ENCODE peak calls at places on chromosomes 13 and 19, in eight cellular contexts. One of them, this sample, is unnamed.

GRCh38 chr13:67466569-67466968 is 236.4 kb upstream of the PCDH9 start:
- DNase-seq in HTR-8/SVneo: no peak
- DNase-seq in stimulated activated CD8-positive, alpha-beta memory T cell treated with anti-CD3 and anti-CD28 coated beads, Interleukin-12 subunit alpha, Interleukin-12 subunit beta, amount 100 ng/mL, for 1 hour: no peak
- DNase-seq in retina: no peak
- DNase-seq in IMR-90: no peak
- DNase-seq in stimulated activated CD4-positive, alpha-beta T cell treated with anti-CD3 and anti-CD28 coated beads, Interleukin-15, amount 100 ng/mL, for 1 hour: no peak
- DNase-seq in spleen: no peak
- DNase-seq in activated gamma-delta T cell treated with Interleukin-2 at 50 U/mL for 16 hours: no peak
- DNase-seq in this sample: no peak

GRCh38 chr13:52760078-52760477 is 20.5 kb upstream of the CNMD start:
- DNase-seq in stimulated activated CD8-positive, alpha-beta memory T cell treated with anti-CD3 and anti-CD28 coated beads, Interleukin-12 subunit alpha, Interleukin-12 subunit beta, amount 100 ng/mL, for 1 hour: no peak
- DNase-seq in activated gamma-delta T cell treated with Interleukin-2 at 50 U/mL for 16 hours: no peak
- DNase-seq in HTR-8/SVneo: no peak
- DNase-seq in IMR-90: no peak
- DNase-seq in spleen: no peak
- DNase-seq in retina: no peak
- DNase-seq in stimulated activated CD4-positive, alpha-beta T cell treated with anti-CD3 and anti-CD28 coated beads, Interleukin-15, amount 100 ng/mL, for 1 hour: no peak
- DNase-seq in this sample: no peak

GRCh38 chr19:47391510-47392223 is 27.7 kb downstream of the MEIS3 start:
- DNase-seq in IMR-90: peak; percentile 66
- DNase-seq in HTR-8/SVneo: peak; percentile 80
- DNase-seq in stimulated activated CD4-positive, alpha-beta T cell treated with anti-CD3 and anti-CD28 coated beads, Interleukin-15, amount 100 ng/mL, for 1 hour: peak; percentile 75
- DNase-seq in stimulated activated CD8-positive, alpha-beta memory T cell treated with anti-CD3 and anti-CD28 coated beads, Interleukin-12 subunit alpha, Interleukin-12 subunit beta, amount 100 ng/mL, for 1 hour: peak; percentile 71
- DNase-seq in spleen: peak; percentile 94
- DNase-seq in retina: peak; percentile 79
- DNase-seq in activated gamma-delta T cell treated with Interleukin-2 at 50 U/mL for 16 hours: peak; percentile 83
- DNase-seq in this sample: peak; percentile 59

GRCh38 chr19:42254083-42254849 is 662 bp downstream of the ERF start:
- DNase-seq in spleen: peak; percentile 95
- DNase-seq in stimulated activated CD4-positive, alpha-beta T cell treated with anti-CD3 and anti-CD28 coated beads, Interleukin-15, amount 100 ng/mL, for 1 hour: peak; percentile 72
- DNase-seq in IMR-90: peak; percentile 32
- DNase-seq in retina: peak; percentile 82
- DNase-seq in HTR-8/SVneo: no peak
- DNase-seq in activated gamma-delta T cell treated with Interleukin-2 at 50 U/mL for 16 hours: peak; percentile 74
- DNase-seq in stimulated activated CD8-positive, alpha-beta memory T cell treated with anti-CD3 and anti-CD28 coated beads, Interleukin-12 subunit alpha, Interleukin-12 subunit beta, amount 100 ng/mL, for 1 hour: peak; percentile 68
- DNase-seq in this sample: peak; percentile 58

GRCh38 chr13:49206641-49207040 is 13.5 kb upstream of the MLNR start:
- DNase-seq in activated gamma-delta T cell treated with Interleukin-2 at 50 U/mL for 16 hours: no peak
- DNase-seq in IMR-90: no peak
- DNase-seq in stimulated activated CD8-positive, alpha-beta memory T cell treated with anti-CD3 and anti-CD28 coated beads, Interleukin-12 subunit alpha, Interleukin-12 subunit beta, amount 100 ng/mL, for 1 hour: no peak
- DNase-seq in HTR-8/SVneo: no peak
- DNase-seq in spleen: no peak
- DNase-seq in retina: no peak
- DNase-seq in stimulated activated CD4-positive, alpha-beta T cell treated with anti-CD3 and anti-CD28 coated beads, Interleukin-15, amount 100 ng/mL, for 1 hour: no peak
- DNase-seq in this sample: no peak

GRCh38 chr13:111474136-111475002 is 153.9 kb downstream of the TEX29 start:
- DNase-seq in IMR-90: peak; percentile 35
- DNase-seq in retina: peak; percentile 74
- DNase-seq in stimulated activated CD4-positive, alpha-beta T cell treated with anti-CD3 and anti-CD28 coated beads, Interleukin-15, amount 100 ng/mL, for 1 hour: no peak
- DNase-seq in spleen: no peak
- DNase-seq in stimulated activated CD8-positive, alpha-beta memory T cell treated with anti-CD3 and anti-CD28 coated beads, Interleukin-12 subunit alpha, Interleukin-12 subunit beta, amount 100 ng/mL, for 1 hour: no peak
- DNase-seq in activated gamma-delta T cell treated with Interleukin-2 at 50 U/mL for 16 hours: no peak
- DNase-seq in HTR-8/SVneo: peak; percentile 57
- DNase-seq in this sample: peak; percentile 47

GRCh38 chr19:10891360-10892108 is 20.2 kb downstream of the CARM1 start:
- DNase-seq in IMR-90: no peak
- DNase-seq in HTR-8/SVneo: no peak
- DNase-seq in stimulated activated CD4-positive, alpha-beta T cell treated with anti-CD3 and anti-CD28 coated beads, Interleukin-15, amount 100 ng/mL, for 1 hour: no peak
- DNase-seq in stimulated activated CD8-positive, alpha-beta memory T cell treated with anti-CD3 and anti-CD28 coated beads, Interleukin-12 subunit alpha, Interleukin-12 subunit beta, amount 100 ng/mL, for 1 hour: no peak
- DNase-seq in retina: no peak
- DNase-seq in spleen: no peak
- DNase-seq in activated gamma-delta T cell treated with Interleukin-2 at 50 U/mL for 16 hours: no peak
- DNase-seq in this sample: no peak

GRCh38 chr13:26184791-26185250 is 37.3 kb downstream of the RNF6 start:
- DNase-seq in retina: peak; percentile 71
- DNase-seq in IMR-90: peak; percentile 74
- DNase-seq in activated gamma-delta T cell treated with Interleukin-2 at 50 U/mL for 16 hours: peak; percentile 70
- DNase-seq in stimulated activated CD8-positive, alpha-beta memory T cell treated with anti-CD3 and anti-CD28 coated beads, Interleukin-12 subunit alpha, Interleukin-12 subunit beta, amount 100 ng/mL, for 1 hour: peak; percentile 46
- DNase-seq in HTR-8/SVneo: peak; percentile 45
- DNase-seq in spleen: peak; percentile 81
- DNase-seq in stimulated activated CD4-positive, alpha-beta T cell treated with anti-CD3 and anti-CD28 coated beads, Interleukin-15, amount 100 ng/mL, for 1 hour: peak; percentile 31
- DNase-seq in this sample: peak; percentile 62

GRCh38 chr19:42412223-42412622 is 15.0 kb downstream of the LIPE start:
- DNase-seq in stimulated activated CD4-positive, alpha-beta T cell treated with anti-CD3 and anti-CD28 coated beads, Interleukin-15, amount 100 ng/mL, for 1 hour: no peak
- DNase-seq in HTR-8/SVneo: peak; percentile 46
- DNase-seq in IMR-90: no peak
- DNase-seq in spleen: no peak
- DNase-seq in activated gamma-delta T cell treated with Interleukin-2 at 50 U/mL for 16 hours: no peak
- DNase-seq in retina: no peak
- DNase-seq in stimulated activated CD8-positive, alpha-beta memory T cell treated with anti-CD3 and anti-CD28 coated beads, Interleukin-12 subunit alpha, Interleukin-12 subunit beta, amount 100 ng/mL, for 1 hour: no peak
- DNase-seq in this sample: no peak

GRCh38 chr13:112977091-112977490 is 8.1 kb downstream of the MCF2L start:
- DNase-seq in spleen: no peak
- DNase-seq in HTR-8/SVneo: no peak
- DNase-seq in stimulated activated CD8-positive, alpha-beta memory T cell treated with anti-CD3 and anti-CD28 coated beads, Interleukin-12 subunit alpha, Interleukin-12 subunit beta, amount 100 ng/mL, for 1 hour: no peak
- DNase-seq in activated gamma-delta T cell treated with Interleukin-2 at 50 U/mL for 16 hours: no peak
- DNase-seq in stimulated activated CD4-positive, alpha-beta T cell treated with anti-CD3 and anti-CD28 coated beads, Interleukin-15, amount 100 ng/mL, for 1 hour: no peak
- DNase-seq in retina: no peak
- DNase-seq in IMR-90: no peak
- DNase-seq in this sample: no peak

GRCh38 chr19:6440905-6441304 is 7.3 kb upstream of the SLC25A41 start:
- DNase-seq in stimulated activated CD4-positive, alpha-beta T cell treated with anti-CD3 and anti-CD28 coated beads, Interleukin-15, amount 100 ng/mL, for 1 hour: no peak
- DNase-seq in IMR-90: no peak
- DNase-seq in HTR-8/SVneo: no peak
- DNase-seq in activated gamma-delta T cell treated with Interleukin-2 at 50 U/mL for 16 hours: no peak
- DNase-seq in spleen: no peak
- DNase-seq in stimulated activated CD8-positive, alpha-beta memory T cell treated with anti-CD3 and anti-CD28 coated beads, Interleukin-12 subunit alpha, Interleukin-12 subunit beta, amount 100 ng/mL, for 1 hour: no peak
- DNase-seq in retina: no peak
- DNase-seq in this sample: no peak

GRCh38 chr19:3405261-3405653 is 38.9 kb downstream of the NFIC start:
- DNase-seq in retina: no peak
- DNase-seq in stimulated activated CD4-positive, alpha-beta T cell treated with anti-CD3 and anti-CD28 coated beads, Interleukin-15, amount 100 ng/mL, for 1 hour: no peak
- DNase-seq in stimulated activated CD8-positive, alpha-beta memory T cell treated with anti-CD3 and anti-CD28 coated beads, Interleukin-12 subunit alpha, Interleukin-12 subunit beta, amount 100 ng/mL, for 1 hour: no peak
- DNase-seq in spleen: no peak
- DNase-seq in activated gamma-delta T cell treated with Interleukin-2 at 50 U/mL for 16 hours: no peak
- DNase-seq in IMR-90: no peak
- DNase-seq in HTR-8/SVneo: no peak
- DNase-seq in this sample: no peak

GRCh38 chr13:112177459-112177858 is 110.5 kb downstream of the SOX1 start:
- DNase-seq in stimulated activated CD4-positive, alpha-beta T cell treated with anti-CD3 and anti-CD28 coated beads, Interleukin-15, amount 100 ng/mL, for 1 hour: no peak
- DNase-seq in spleen: no peak
- DNase-seq in IMR-90: no peak
- DNase-seq in HTR-8/SVneo: no peak
- DNase-seq in retina: no peak
- DNase-seq in activated gamma-delta T cell treated with Interleukin-2 at 50 U/mL for 16 hours: no peak
- DNase-seq in stimulated activated CD8-positive, alpha-beta memory T cell treated with anti-CD3 and anti-CD28 coated beads, Interleukin-12 subunit alpha, Interleukin-12 subunit beta, amount 100 ng/mL, for 1 hour: no peak
- DNase-seq in this sample: no peak

GRCh38 chr19:54245936-54246335 is 3.3 kb upstream of the LILRA6 start:
- DNase-seq in activated gamma-delta T cell treated with Interleukin-2 at 50 U/mL for 16 hours: no peak
- DNase-seq in IMR-90: no peak
- DNase-seq in stimulated activated CD8-positive, alpha-beta memory T cell treated with anti-CD3 and anti-CD28 coated beads, Interleukin-12 subunit alpha, Interleukin-12 subunit beta, amount 100 ng/mL, for 1 hour: no peak
- DNase-seq in stimulated activated CD4-positive, alpha-beta T cell treated with anti-CD3 and anti-CD28 coated beads, Interleukin-15, amount 100 ng/mL, for 1 hour: no peak
- DNase-seq in HTR-8/SVneo: no peak
- DNase-seq in retina: no peak
- DNase-seq in spleen: no peak
- DNase-seq in this sample: no peak

GRCh38 chr19:56301886-56302620 is 12.6 kb downstream of the ZSCAN5A start:
- DNase-seq in stimulated activated CD8-positive, alpha-beta memory T cell treated with anti-CD3 and anti-CD28 coated beads, Interleukin-12 subunit alpha, Interleukin-12 subunit beta, amount 100 ng/mL, for 1 hour: no peak
- DNase-seq in IMR-90: no peak
- DNase-seq in HTR-8/SVneo: no peak
- DNase-seq in retina: no peak
- DNase-seq in stimulated activated CD4-positive, alpha-beta T cell treated with anti-CD3 and anti-CD28 coated beads, Interleukin-15, amount 100 ng/mL, for 1 hour: no peak
- DNase-seq in activated gamma-delta T cell treated with Interleukin-2 at 50 U/mL for 16 hours: no peak
- DNase-seq in spleen: no peak
- DNase-seq in this sample: no peak

GRCh38 chr13:111861766-111862366 is 205.1 kb upstream of the SOX1 start:
- DNase-seq in retina: no peak
- DNase-seq in activated gamma-delta T cell treated with Interleukin-2 at 50 U/mL for 16 hours: no peak
- DNase-seq in stimulated activated CD4-positive, alpha-beta T cell treated with anti-CD3 and anti-CD28 coated beads, Interleukin-15, amount 100 ng/mL, for 1 hour: no peak
- DNase-seq in HTR-8/SVneo: no peak
- DNase-seq in stimulated activated CD8-positive, alpha-beta memory T cell treated with anti-CD3 and anti-CD28 coated beads, Interleukin-12 subunit alpha, Interleukin-12 subunit beta, amount 100 ng/mL, for 1 hour: no peak
- DNase-seq in spleen: no peak
- DNase-seq in IMR-90: no peak
- DNase-seq in this sample: no peak

GRCh38 chr13:21069561-21070004 is 8.2 kb upstream of the LATS2 start:
- DNase-seq in spleen: no peak
- DNase-seq in stimulated activated CD4-positive, alpha-beta T cell treated with anti-CD3 and anti-CD28 coated beads, Interleukin-15, amount 100 ng/mL, for 1 hour: no peak
- DNase-seq in activated gamma-delta T cell treated with Interleukin-2 at 50 U/mL for 16 hours: no peak
- DNase-seq in stimulated activated CD8-positive, alpha-beta memory T cell treated with anti-CD3 and anti-CD28 coated beads, Interleukin-12 subunit alpha, Interleukin-12 subunit beta, amount 100 ng/mL, for 1 hour: no peak
- DNase-seq in IMR-90: peak; percentile 99
- DNase-seq in retina: no peak
- DNase-seq in HTR-8/SVneo: peak; percentile 67
- DNase-seq in this sample: peak; percentile 81

GRCh38 chr19:38900816-38901215 is 1.0 kb downstream of the NFKBIB start:
- DNase-seq in retina: no peak
- DNase-seq in stimulated activated CD8-positive, alpha-beta memory T cell treated with anti-CD3 and anti-CD28 coated beads, Interleukin-12 subunit alpha, Interleukin-12 subunit beta, amount 100 ng/mL, for 1 hour: no peak
- DNase-seq in HTR-8/SVneo: no peak
- DNase-seq in activated gamma-delta T cell treated with Interleukin-2 at 50 U/mL for 16 hours: no peak
- DNase-seq in stimulated activated CD4-positive, alpha-beta T cell treated with anti-CD3 and anti-CD28 coated beads, Interleukin-15, amount 100 ng/mL, for 1 hour: no peak
- DNase-seq in spleen: no peak
- DNase-seq in IMR-90: no peak
- DNase-seq in this sample: no peak

GRCh38 chr19:54418030-54418929 is 3.0 kb downstream of the TTYH1 start:
- DNase-seq in HTR-8/SVneo: no peak
- DNase-seq in stimulated activated CD4-positive, alpha-beta T cell treated with anti-CD3 and anti-CD28 coated beads, Interleukin-15, amount 100 ng/mL, for 1 hour: no peak
- DNase-seq in spleen: peak; percentile 77
- DNase-seq in retina: peak; percentile 66
- DNase-seq in stimulated activated CD8-positive, alpha-beta memory T cell treated with anti-CD3 and anti-CD28 coated beads, Interleukin-12 subunit alpha, Interleukin-12 subunit beta, amount 100 ng/mL, for 1 hour: no peak
- DNase-seq in activated gamma-delta T cell treated with Interleukin-2 at 50 U/mL for 16 hours: no peak
- DNase-seq in IMR-90: peak; percentile 19
- DNase-seq in this sample: no peak

GRCh38 chr19:11767633-11768133 is 883 bp downstream of the ZNF441 start:
- DNase-seq in stimulated activated CD4-positive, alpha-beta T cell treated with anti-CD3 and anti-CD28 coated beads, Interleukin-15, amount 100 ng/mL, for 1 hour: no peak
- DNase-seq in spleen: peak; percentile 85
- DNase-seq in HTR-8/SVneo: peak; percentile 32
- DNase-seq in activated gamma-delta T cell treated with Interleukin-2 at 50 U/mL for 16 hours: no peak
- DNase-seq in IMR-90: peak; percentile 37
- DNase-seq in retina: peak; percentile 68
- DNase-seq in stimulated activated CD8-positive, alpha-beta memory T cell treated with anti-CD3 and anti-CD28 coated beads, Interleukin-12 subunit alpha, Interleukin-12 subunit beta, amount 100 ng/mL, for 1 hour: no peak
- DNase-seq in this sample: no peak

GRCh38 chr19:8210660-8211101 is 1.5 kb downstream of the CERS4 start:
- DNase-seq in spleen: no peak
- DNase-seq in stimulated activated CD8-positive, alpha-beta memory T cell treated with anti-CD3 and anti-CD28 coated beads, Interleukin-12 subunit alpha, Interleukin-12 subunit beta, amount 100 ng/mL, for 1 hour: no peak
- DNase-seq in activated gamma-delta T cell treated with Interleukin-2 at 50 U/mL for 16 hours: no peak
- DNase-seq in stimulated activated CD4-positive, alpha-beta T cell treated with anti-CD3 and anti-CD28 coated beads, Interleukin-15, amount 100 ng/mL, for 1 hour: no peak
- DNase-seq in HTR-8/SVneo: no peak
- DNase-seq in retina: no peak
- DNase-seq in IMR-90: no peak
- DNase-seq in this sample: no peak

GRCh38 chr13:45683701-45684100 is 18.4 kb upstream of the CBY2 start:
- DNase-seq in activated gamma-delta T cell treated with Interleukin-2 at 50 U/mL for 16 hours: no peak
- DNase-seq in HTR-8/SVneo: no peak
- DNase-seq in IMR-90: no peak
- DNase-seq in stimulated activated CD8-positive, alpha-beta memory T cell treated with anti-CD3 and anti-CD28 coated beads, Interleukin-12 subunit alpha, Interleukin-12 subunit beta, amount 100 ng/mL, for 1 hour: no peak
- DNase-seq in spleen: no peak
- DNase-seq in retina: no peak
- DNase-seq in stimulated activated CD4-positive, alpha-beta T cell treated with anti-CD3 and anti-CD28 coated beads, Interleukin-15, amount 100 ng/mL, for 1 hour: no peak
- DNase-seq in this sample: no peak

GRCh38 chr19:6412111-6412999 is 12.3 kb downstream of the KHSRP start:
- DNase-seq in HTR-8/SVneo: no peak
- DNase-seq in spleen: no peak
- DNase-seq in IMR-90: no peak
- DNase-seq in stimulated activated CD8-positive, alpha-beta memory T cell treated with anti-CD3 and anti-CD28 coated beads, Interleukin-12 subunit alpha, Interleukin-12 subunit beta, amount 100 ng/mL, for 1 hour: no peak
- DNase-seq in stimulated activated CD4-positive, alpha-beta T cell treated with anti-CD3 and anti-CD28 coated beads, Interleukin-15, amount 100 ng/mL, for 1 hour: peak; percentile 41
- DNase-seq in retina: peak; percentile 52
- DNase-seq in activated gamma-delta T cell treated with Interleukin-2 at 50 U/mL for 16 hours: peak; percentile 44
- DNase-seq in this sample: peak; percentile 19

GRCh38 chr19:19214892-19215291 is 3.1 kb downstream of the NCAN start:
- DNase-seq in stimulated activated CD4-positive, alpha-beta T cell treated with anti-CD3 and anti-CD28 coated beads, Interleukin-15, amount 100 ng/mL, for 1 hour: no peak
- DNase-seq in activated gamma-delta T cell treated with Interleukin-2 at 50 U/mL for 16 hours: no peak
- DNase-seq in spleen: no peak
- DNase-seq in retina: peak; percentile 69
- DNase-seq in HTR-8/SVneo: peak; percentile 66
- DNase-seq in IMR-90: peak; percentile 39
- DNase-seq in stimulated activated CD8-positive, alpha-beta memory T cell treated with anti-CD3 and anti-CD28 coated beads, Interleukin-12 subunit alpha, Interleukin-12 subunit beta, amount 100 ng/mL, for 1 hour: no peak
- DNase-seq in this sample: peak; percentile 61

GRCh38 chr19:38729653-38730469 is 14.4 kb downstream of the CAPN12 start:
- DNase-seq in IMR-90: peak; percentile 44
- DNase-seq in retina: peak; percentile 71
- DNase-seq in stimulated activated CD4-positive, alpha-beta T cell treated with anti-CD3 and anti-CD28 coated beads, Interleukin-15, amount 100 ng/mL, for 1 hour: peak; percentile 72
- DNase-seq in HTR-8/SVneo: peak; percentile 54
- DNase-seq in activated gamma-delta T cell treated with Interleukin-2 at 50 U/mL for 16 hours: peak; percentile 77
- DNase-seq in spleen: peak; percentile 93
- DNase-seq in stimulated activated CD8-positive, alpha-beta memory T cell treated with anti-CD3 and anti-CD28 coated beads, Interleukin-12 subunit alpha, Interleukin-12 subunit beta, amount 100 ng/mL, for 1 hour: peak; percentile 64
- DNase-seq in this sample: peak; percentile 65

GRCh38 chr13:108827637-108828036 is 198.2 kb downstream of the MYO16 start:
- DNase-seq in HTR-8/SVneo: no peak
- DNase-seq in spleen: no peak
- DNase-seq in stimulated activated CD8-positive, alpha-beta memory T cell treated with anti-CD3 and anti-CD28 coated beads, Interleukin-12 subunit alpha, Interleukin-12 subunit beta, amount 100 ng/mL, for 1 hour: no peak
- DNase-seq in retina: peak; percentile 18
- DNase-seq in activated gamma-delta T cell treated with Interleukin-2 at 50 U/mL for 16 hours: no peak
- DNase-seq in stimulated activated CD4-positive, alpha-beta T cell treated with anti-CD3 and anti-CD28 coated beads, Interleukin-15, amount 100 ng/mL, for 1 hour: no peak
- DNase-seq in IMR-90: no peak
- DNase-seq in this sample: no peak

GRCh38 chr19:18895828-18896341 is at the start of gene CERS1:
- DNase-seq in activated gamma-delta T cell treated with Interleukin-2 at 50 U/mL for 16 hours: no peak
- DNase-seq in HTR-8/SVneo: peak; percentile 59
- DNase-seq in IMR-90: no peak
- DNase-seq in stimulated activated CD4-positive, alpha-beta T cell treated with anti-CD3 and anti-CD28 coated beads, Interleukin-15, amount 100 ng/mL, for 1 hour: no peak
- DNase-seq in retina: no peak
- DNase-seq in spleen: no peak
- DNase-seq in stimulated activated CD8-positive, alpha-beta memory T cell treated with anti-CD3 and anti-CD28 coated beads, Interleukin-12 subunit alpha, Interleukin-12 subunit beta, amount 100 ng/mL, for 1 hour: no peak
- DNase-seq in this sample: no peak

GRCh38 chr13:99237981-99238662 is 20.1 kb downstream of the GPR18 start:
- DNase-seq in IMR-90: no peak
- DNase-seq in stimulated activated CD8-positive, alpha-beta memory T cell treated with anti-CD3 and anti-CD28 coated beads, Interleukin-12 subunit alpha, Interleukin-12 subunit beta, amount 100 ng/mL, for 1 hour: no peak
- DNase-seq in spleen: no peak
- DNase-seq in activated gamma-delta T cell treated with Interleukin-2 at 50 U/mL for 16 hours: no peak
- DNase-seq in HTR-8/SVneo: no peak
- DNase-seq in retina: no peak
- DNase-seq in stimulated activated CD4-positive, alpha-beta T cell treated with anti-CD3 and anti-CD28 coated beads, Interleukin-15, amount 100 ng/mL, for 1 hour: no peak
- DNase-seq in this sample: no peak

GRCh38 chr19:32662186-32662585 is 12.8 kb downstream of the ANKRD27 start:
- DNase-seq in HTR-8/SVneo: no peak
- DNase-seq in retina: no peak
- DNase-seq in stimulated activated CD4-positive, alpha-beta T cell treated with anti-CD3 and anti-CD28 coated beads, Interleukin-15, amount 100 ng/mL, for 1 hour: no peak
- DNase-seq in spleen: no peak
- DNase-seq in IMR-90: peak; percentile 58
- DNase-seq in activated gamma-delta T cell treated with Interleukin-2 at 50 U/mL for 16 hours: no peak
- DNase-seq in stimulated activated CD8-positive, alpha-beta memory T cell treated with anti-CD3 and anti-CD28 coated beads, Interleukin-12 subunit alpha, Interleukin-12 subunit beta, amount 100 ng/mL, for 1 hour: no peak
- DNase-seq in this sample: no peak

GRCh38 chr19:40165362-40165937 is 25.8 kb upstream of the MAP3K10 start:
- DNase-seq in stimulated activated CD8-positive, alpha-beta memory T cell treated with anti-CD3 and anti-CD28 coated beads, Interleukin-12 subunit alpha, Interleukin-12 subunit beta, amount 100 ng/mL, for 1 hour: peak; percentile 40
- DNase-seq in stimulated activated CD4-positive, alpha-beta T cell treated with anti-CD3 and anti-CD28 coated beads, Interleukin-15, amount 100 ng/mL, for 1 hour: peak; percentile 48
- DNase-seq in spleen: peak; percentile 90
- DNase-seq in IMR-90: no peak
- DNase-seq in HTR-8/SVneo: peak; percentile 53
- DNase-seq in retina: peak; percentile 46
- DNase-seq in activated gamma-delta T cell treated with Interleukin-2 at 50 U/mL for 16 hours: peak; percentile 67
- DNase-seq in this sample: peak; percentile 24

GRCh38 chr13:25468330-25469178 is 96.8 kb downstream of the ATP8A2 start:
- DNase-seq in spleen: no peak
- DNase-seq in activated gamma-delta T cell treated with Interleukin-2 at 50 U/mL for 16 hours: no peak
- DNase-seq in IMR-90: no peak
- DNase-seq in HTR-8/SVneo: peak; percentile 36
- DNase-seq in stimulated activated CD8-positive, alpha-beta memory T cell treated with anti-CD3 and anti-CD28 coated beads, Interleukin-12 subunit alpha, Interleukin-12 subunit beta, amount 100 ng/mL, for 1 hour: no peak
- DNase-seq in retina: peak; percentile 81
- DNase-seq in stimulated activated CD4-positive, alpha-beta T cell treated with anti-CD3 and anti-CD28 coated beads, Interleukin-15, amount 100 ng/mL, for 1 hour: no peak
- DNase-seq in this sample: peak; percentile 60

GRCh38 chr13:73059460-73060250 is 850 bp downstream of the KLF5 start:
- DNase-seq in spleen: peak; percentile 92
- DNase-seq in stimulated activated CD4-positive, alpha-beta T cell treated with anti-CD3 and anti-CD28 coated beads, Interleukin-15, amount 100 ng/mL, for 1 hour: peak; percentile 34
- DNase-seq in stimulated activated CD8-positive, alpha-beta memory T cell treated with anti-CD3 and anti-CD28 coated beads, Interleukin-12 subunit alpha, Interleukin-12 subunit beta, amount 100 ng/mL, for 1 hour: no peak
- DNase-seq in IMR-90: peak; percentile 10
- DNase-seq in retina: no peak
- DNase-seq in activated gamma-delta T cell treated with Interleukin-2 at 50 U/mL for 16 hours: peak; percentile 10
- DNase-seq in HTR-8/SVneo: peak; percentile 22
- DNase-seq in this sample: peak; percentile 46

GRCh38 chr13:50572129-50572528 is 271.4 kb downstream of the DLEU7 start:
- DNase-seq in HTR-8/SVneo: no peak
- DNase-seq in stimulated activated CD8-positive, alpha-beta memory T cell treated with anti-CD3 and anti-CD28 coated beads, Interleukin-12 subunit alpha, Interleukin-12 subunit beta, amount 100 ng/mL, for 1 hour: no peak
- DNase-seq in activated gamma-delta T cell treated with Interleukin-2 at 50 U/mL for 16 hours: no peak
- DNase-seq in spleen: no peak
- DNase-seq in stimulated activated CD4-positive, alpha-beta T cell treated with anti-CD3 and anti-CD28 coated beads, Interleukin-15, amount 100 ng/mL, for 1 hour: no peak
- DNase-seq in retina: no peak
- DNase-seq in IMR-90: no peak
- DNase-seq in this sample: no peak